ENCODE peak calls at places on chromosomes 11 and 22, in eight cellular contexts. Q, F, E, X, W, S, N and H are unnamed samples.

GRCh38 chr22:30717331-30717921 is 22.8 kb downstream of the OSBP2 start:
- DNase-seq in Q (no peak), F (no peak), E (no peak), X (no peak), W (peak), S (no peak), N (no peak), H (peak)

GRCh38 chr22:37425800-37426531 is 1.3 kb downstream of the ELFN2 start:
- DNase-seq in Q (no peak), F (no peak), E (peak), X (no peak), W (peak), S (no peak), N (no peak), H (no peak)

GRCh38 chr11:70187771-70188170 is 15.3 kb upstream of the FADD start:
- DNase-seq in Q (no peak), F (no peak), E (no peak), X (no peak), W (no peak), S (no peak), N (no peak), H (no peak)

GRCh38 chr11:27184458-27185312 is 144.1 kb downstream of the BBOX1 start:
- DNase-seq in Q (no peak), F (no peak), E (no peak), X (no peak), W (peak), S (no peak), N (no peak), H (no peak)

GRCh38 chr22:23386822-23387580 is 193.1 kb downstream of the IGLL1 start:
- DNase-seq in Q (no peak), F (no peak), E (no peak), X (no peak), W (no peak), S (no peak), N (no peak), H (no peak)

GRCh38 chr22:26215766-26216165 is 46.5 kb downstream of the SEZ6L start:
- DNase-seq in Q (no peak), F (no peak), E (no peak), X (no peak), W (no peak), S (no peak), N (no peak), H (no peak)

GRCh38 chr11:73244589-73245240 is 26.6 kb downstream of the P2RY2 start:
- DNase-seq in Q (no peak), F (no peak), E (no peak), X (no peak), W (no peak), S (no peak), N (no peak), H (no peak)

GRCh38 chr22:19756288-19757128 is 4.1 kb upstream of the TBX1 start:
- DNase-seq in Q (peak), F (peak), E (no peak), X (peak), W (no peak), S (no peak), N (peak), H (peak)

GRCh38 chr11:8015753-8016239 is 28.7 kb downstream of the EIF3F start:
- DNase-seq in Q (no peak), F (no peak), E (no peak), X (no peak), W (peak), S (no peak), N (no peak), H (no peak)

GRCh38 chr11:93849751-93850584 is 450 bp downstream of the VSTM5 start:
- DNase-seq in Q (no peak), F (peak), E (no peak), X (no peak), W (peak), S (no peak), N (no peak), H (peak)